ENCODE peak calls at places on chromosomes 4 and X, in nine cellular contexts. M is neural crest cell, S is left ventricle myocardium inferior, Z is body of pancreas, E is omental fat pad, R is fibroblast of pulmonary artery, J is kidney epithelial cell, T is B cell, D is MCF 10A. W is an unnamed sample.
A peak's percentile ranks its signal among the peaks of the same experiment; 100 is the strongest.

GRCh38 chr4:107666134-107666533 is 53.9 kb downstream of the PAPSS1 start:
- DNase-seq in M (no peak), S (no peak), Z (no peak), E (no peak), R (peak; percentile 71), J (no peak), T (no peak), D (peak; percentile 8), W (no peak)

GRCh38 chr4:43277003-43277402 is 384.5 kb downstream of the GRXCR1 start:
- DNase-seq in M (no peak), S (no peak), Z (no peak), E (no peak), R (peak; percentile 22), J (no peak), T (no peak), D (peak; percentile 35), W (no peak)

GRCh38 chr4:8592366-8593267 is at the start of gene CPZ:
- DNase-seq in M (no peak), S (no peak), Z (no peak), E (no peak), R (peak; percentile 4), J (no peak), T (no peak), D (no peak), W (no peak)

GRCh38 chrX:45756562-45756961 is 555.9 kb upstream of the DIPK2B start:
- DNase-seq in M (no peak), S (no peak), Z (no peak), E (no peak), R (no peak), J (peak; percentile 50), T (no peak), D (no peak), W (no peak)

GRCh38 chr4:139892973-139893736 is 227.5 kb downstream of the MGST2 start:
- DNase-seq in M (no peak), S (no peak), Z (no peak), E (no peak), R (peak; percentile 71), J (peak; percentile 74), T (no peak), D (peak; percentile 50), W (no peak)

GRCh38 chr4:6539009-6539764 is 35.8 kb upstream of the MAN2B2 start:
- DNase-seq in M (no peak), S (no peak), Z (no peak), E (no peak), R (no peak), J (no peak), T (no peak), D (no peak), W (no peak)

GRCh38 chrX:53332204-53332603 is 50.8 kb upstream of the IQSEC2 start:
- DNase-seq in M (no peak), S (no peak), Z (no peak), E (no peak), R (no peak), J (no peak), T (no peak), D (no peak), W (no peak)

GRCh38 chr4:43471950-43472349 is 579.4 kb downstream of the GRXCR1 start:
- DNase-seq in M (no peak), S (no peak), Z (no peak), E (no peak), R (no peak), J (no peak), T (no peak), D (no peak), W (no peak)

GRCh38 chrX:53674581-53674980 is 11.9 kb downstream of the HUWE1 start:
- DNase-seq in M (no peak), S (no peak), Z (no peak), E (no peak), R (peak; percentile 24), J (no peak), T (no peak), D (no peak), W (no peak)

GRCh38 chr4:150574678-150575077 is 7.3 kb upstream of the MAB21L2 start:
- DNase-seq in M (no peak), S (no peak), Z (no peak), E (no peak), R (no peak), J (no peak), T (no peak), D (no peak), W (no peak)

GRCh38 chr4:138611721-138612120 is 369.6 kb upstream of the SLC7A11 start:
- DNase-seq in M (no peak), S (no peak), Z (no peak), E (no peak), R (no peak), J (no peak), T (no peak), D (no peak), W (no peak)

GRCh38 chr4:151031831-151032605 is 16.9 kb upstream of the LRBA start:
- DNase-seq in M (no peak), S (no peak), Z (no peak), E (no peak), R (peak; percentile 70), J (no peak), T (no peak), D (peak; percentile 28), W (no peak)

GRCh38 chr4:138789796-138790195 is 225.8 kb upstream of the NOCT start:
- DNase-seq in M (no peak), S (no peak), Z (no peak), E (no peak), R (no peak), J (peak; percentile 39), T (no peak), D (no peak), W (no peak)

GRCh38 chrX:24498181-24498580 is 33.1 kb downstream of the PDK3 start:
- DNase-seq in M (no peak), S (no peak), Z (peak; percentile 22), E (no peak), R (peak; percentile 16), J (no peak), T (peak; percentile 15), D (peak; percentile 26), W (peak; percentile 11)

GRCh38 chrX:290476-291166 is 9.4 kb downstream of the PLCXD1 start:
- DNase-seq in M (no peak), S (no peak), Z (peak; percentile 8), E (no peak), R (no peak), J (no peak), T (no peak), D (no peak), W (no peak)

GRCh38 chr4:32163125-32163524 is 1443.0 kb downstream of the PCDH7 start:
- DNase-seq in M (no peak), S (no peak), Z (no peak), E (no peak), R (no peak), J (no peak), T (no peak), D (no peak), W (no peak)

GRCh38 chrX:115251458-115252233 is 17.8 kb upstream of the LRCH2 start:
- DNase-seq in M (no peak), S (no peak), Z (no peak), E (no peak), R (no peak), J (no peak), T (no peak), D (no peak), W (no peak)

GRCh38 chr4:153318696-153319320 is 25.7 kb upstream of the MND1 start:
- DNase-seq in M (peak; percentile 14), S (no peak), Z (peak; percentile 39), E (no peak), R (peak; percentile 75), J (no peak), T (peak; percentile 48), D (peak; percentile 68), W (no peak)

GRCh38 chr4:19961092-19961491 is 290.6 kb upstream of the SLIT2 start:
- DNase-seq in M (no peak), S (no peak), Z (no peak), E (no peak), R (peak; percentile 38), J (no peak), T (no peak), D (no peak), W (no peak)

GRCh38 chr4:7872264-7872771 is 67.3 kb downstream of the AFAP1 start:
- DNase-seq in M (no peak), S (no peak), Z (peak; percentile 72), E (no peak), R (peak; percentile 89), J (no peak), T (no peak), D (peak; percentile 53), W (no peak)

GRCh38 chr4:74758521-74758920 is 35.8 kb downstream of the BTC start:
- DNase-seq in M (no peak), S (no peak), Z (no peak), E (no peak), R (no peak), J (no peak), T (no peak), D (no peak), W (no peak)

GRCh38 chrX:80648023-80648422 is 161.7 kb downstream of the BRWD3 start:
- DNase-seq in M (no peak), S (no peak), Z (no peak), E (no peak), R (peak; percentile 24), J (no peak), T (no peak), D (peak; percentile 6), W (no peak)
- TF ChIP-seq CTCF in M (peak; percentile 33), S (no peak), Z (no peak), E (no peak), R (peak; percentile 54), J (peak; percentile 37), T (no peak), D (peak; percentile 26), W (no peak)

DNA sequence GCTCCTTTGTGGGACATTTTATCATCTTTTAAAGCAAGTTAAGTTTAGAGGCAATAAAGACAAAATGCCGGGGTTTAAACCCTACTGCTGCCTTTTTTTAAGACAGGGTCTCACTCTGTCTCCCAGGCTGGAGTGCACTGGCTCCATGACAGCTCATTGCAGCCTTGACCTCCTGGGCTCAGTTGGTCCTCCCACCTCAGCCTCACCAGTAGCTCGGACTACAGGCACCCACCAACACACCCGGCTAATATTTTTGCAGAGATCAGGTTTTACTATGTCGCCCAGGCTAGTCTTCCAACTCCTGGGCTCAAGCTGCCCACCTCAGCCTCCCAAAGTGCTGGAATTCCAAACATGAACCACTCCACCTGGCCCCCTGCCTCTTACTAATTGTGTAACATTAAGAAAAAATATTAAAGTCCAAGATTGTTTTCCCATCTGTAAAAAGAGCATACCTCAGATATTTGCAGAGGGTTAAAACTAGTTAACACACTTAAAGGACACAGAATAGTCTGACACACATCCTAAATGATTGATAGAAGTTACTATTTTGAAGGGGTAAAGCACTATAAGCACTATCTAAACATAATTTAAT is 9.8 kb downstream of the HNRNPD start:
- DNase-seq in M (no peak), S (no peak), Z (no peak), E (no peak), R (no peak), J (no peak), T (no peak), D (no peak), W (no peak)
- TF ChIP-seq CTCF in M (no peak), S (no peak), Z (no peak), E (no peak), R (no peak), J (no peak), T (no peak), D (no peak), W (no peak)

GRCh38 chrX:68808686-68809357 is 20.0 kb upstream of the EFNB1 start:
- DNase-seq in M (no peak), S (peak; percentile 26), Z (no peak), E (no peak), R (peak; percentile 54), J (no peak), T (no peak), D (no peak), W (no peak)
- TF ChIP-seq CTCF in M (peak; percentile 45), S (peak; percentile 53), Z (no peak), E (no peak), R (peak; percentile 37), J (peak; percentile 12), T (no peak), D (no peak), W (no peak)

GRCh38 chr4:72909461-72909860 is 160.1 kb downstream of the COX18 start:
- DNase-seq in M (no peak), S (no peak), Z (peak; percentile 49), E (no peak), R (no peak), J (no peak), T (no peak), D (peak; percentile 39), W (peak; percentile 13)
- TF ChIP-seq CTCF in M (peak; percentile 49), S (peak; percentile 51), Z (peak; percentile 48), E (no peak), R (peak; percentile 26), J (peak; percentile 25), T (no peak), D (peak; percentile 13), W (no peak)

W was measured in endothelial cell.